ENCODE peak calls at places on chromosome 10, in four cellular contexts. U is foreskin fibroblast, S is A549, D is OCI-LY7. X is an unnamed sample.

GRCh38 chr10:73413108-73413527 is 740 bp downstream of the ANXA7 start:
- DNase-seq in U (no peak), S (peak), D (peak), X (no peak)

GRCh38 chr10:18659784-18660561 is 742 bp downstream of the ARL5B start:
- DNase-seq in U (peak), S (peak), D (peak), X (no peak)

GRCh38 chr10:14439451-14440259 is 108.9 kb upstream of the FRMD4A start:
- DNase-seq in U (peak), S (no peak), D (peak), X (no peak)

GRCh38 chr10:101444499-101444898 is 90.5 kb downstream of the BTRC start:
- DNase-seq in U (no peak), S (no peak), D (no peak), X (no peak)

GRCh38 chr10:29722777-29723176 is 88.0 kb upstream of the SVIL start:
- DNase-seq in U (no peak), S (no peak), D (no peak), X (no peak)

GRCh38 chr10:7409732-7410168 is 1.1 kb downstream of the SFMBT2 start:
- DNase-seq in U (no peak), S (peak), D (no peak), X (no peak)

GRCh38 chr10:6625428-6625827 is 45.4 kb upstream of the PRKCQ start:
- DNase-seq in U (no peak), S (no peak), D (no peak), X (no peak)

GRCh38 chr10:486668-487067 is 202.8 kb downstream of the DIP2C start:
- DNase-seq in U (no peak), S (no peak), D (no peak), X (no peak)

GRCh38 chr10:96017227-96017687 is 26.1 kb upstream of the CCNJ start:
- DNase-seq in U (peak), S (peak), D (peak), X (peak)

GRCh38 chr10:83725567-83725966 is 413.7 kb upstream of the GHITM start:
- DNase-seq in U (no peak), S (no peak), D (no peak), X (no peak)

GRCh38 chr10:77799352-77799751 is 127.2 kb downstream of the DLG5 start:
- DNase-seq in U (no peak), S (no peak), D (no peak), X (no peak)

GRCh38 chr10:22607261-22607660 is 107.1 kb downstream of the PIP4K2A start:
- DNase-seq in U (no peak), S (no peak), D (no peak), X (no peak)

GRCh38 chr10:17872191-17873091 is 63.3 kb downstream of the MRC1 start:
- DNase-seq in U (peak), S (peak), D (peak), X (no peak)

GRCh38 chr10:10353326-10353725 is 664.3 kb upstream of the CELF2 start:
- DNase-seq in U (no peak), S (no peak), D (no peak), X (no peak)

GRCh38 chr10:109126541-109126940 is 796.8 kb downstream of the XPNPEP1 start:
- DNase-seq in U (no peak), S (no peak), D (no peak), X (no peak)

GRCh38 chr10:71270301-71270777 is 48.7 kb upstream of the SLC29A3 start:
- DNase-seq in U (peak), S (peak), D (peak), X (no peak)

GRCh38 chr10:112755446-112756117 is 194.5 kb upstream of the TCF7L2 start:
- DNase-seq in U (no peak), S (no peak), D (no peak), X (no peak)

GRCh38 chr10:34960983-34961382 is 129.2 kb downstream of the CUL2 start:
- DNase-seq in U (peak), S (peak), D (no peak), X (no peak)
- TF ChIP-seq CTCF in U (peak), S (peak), D (no peak), X (peak)

DNA sequence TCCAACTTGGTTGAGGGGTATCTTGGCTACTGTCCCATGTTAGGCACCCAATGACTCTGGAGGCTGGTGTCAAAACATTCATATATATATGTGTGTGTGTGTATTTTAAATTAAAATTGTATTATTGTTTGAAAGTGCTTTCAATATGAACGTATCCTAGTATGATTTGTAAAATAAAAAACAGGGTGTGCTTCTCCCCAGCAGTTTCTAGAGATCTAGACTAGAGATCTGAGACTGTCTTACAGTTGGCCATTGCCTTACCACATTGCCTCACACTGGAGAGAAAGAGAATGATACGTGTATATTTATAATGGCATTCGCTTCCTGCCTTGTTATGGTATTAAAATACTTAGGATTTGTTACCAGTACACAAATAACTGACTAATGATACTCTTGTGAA is 1.2 kb downstream of the BAG3 start:
- DNase-seq in U (peak), S (peak), D (peak), X (peak)
- TF ChIP-seq CTCF in U (no peak), S (peak), D (peak), X (peak)

GRCh38 chr10:115167716-115168115 is 74.6 kb downstream of the ATRNL1 start:
- DNase-seq in U (no peak), S (no peak), D (no peak), X (no peak)

GRCh38 chr10:115173915-115174443 is 80.8 kb downstream of the ATRNL1 start:
- DNase-seq in U (no peak), S (no peak), D (no peak), X (no peak)

GRCh38 chr10:115171392-115171960 is 78.3 kb downstream of the ATRNL1 start:
- DNase-seq in U (no peak), S (no peak), D (peak), X (no peak)
- TF ChIP-seq CTCF in U (no peak), S (peak), D (peak), X (peak)

DNA sequence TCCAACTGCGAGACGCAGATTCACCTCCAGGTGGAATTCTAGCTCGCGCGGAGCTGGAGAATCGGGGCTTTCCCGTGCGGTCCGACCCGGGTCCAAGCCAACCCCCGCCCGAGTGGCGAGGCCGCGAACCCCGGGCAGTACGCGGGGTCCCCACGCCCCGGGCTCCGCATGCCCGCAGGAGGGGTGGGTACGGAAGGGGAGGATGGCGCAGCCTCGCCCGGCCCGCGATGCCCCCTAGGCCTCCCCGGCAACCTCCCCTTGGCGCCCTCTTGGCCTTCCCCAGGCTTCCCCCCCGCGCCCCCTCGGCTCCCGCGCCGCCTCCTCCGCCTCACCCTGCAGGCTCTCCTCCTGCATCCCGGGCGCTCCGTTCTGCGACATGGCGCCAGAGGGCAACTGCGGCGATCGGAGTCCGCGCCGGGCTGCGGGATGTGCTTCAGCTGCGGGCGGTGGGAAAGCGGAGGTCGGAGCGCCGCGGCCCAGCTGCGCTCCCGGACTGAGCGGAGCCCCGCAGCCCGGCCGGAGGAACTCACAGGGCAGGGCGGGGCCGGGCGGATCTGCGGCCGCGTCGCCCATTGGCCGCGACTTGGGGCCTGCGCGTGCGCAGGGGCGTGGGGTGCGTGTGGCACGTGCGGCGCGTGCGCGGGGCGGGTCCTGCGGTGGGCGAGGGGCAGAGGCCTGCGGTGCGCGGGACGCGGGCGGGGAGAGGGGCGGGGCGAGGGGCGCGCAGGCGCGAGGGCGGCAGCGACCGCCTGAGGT is at the start of gene BNIP3:
- DNase-seq in U (peak), S (peak), D (peak), X (peak)
- TF ChIP-seq CTCF in U (no peak), S (no peak), D (no peak), X (no peak)

GRCh38 chr10:119454231-119454804 is 88.2 kb downstream of the RGS10 start:
- DNase-seq in U (no peak), S (no peak), D (no peak), X (no peak)

GRCh38 chr10:119453313-119453712 is 89.2 kb downstream of the RGS10 start:
- DNase-seq in U (no peak), S (no peak), D (no peak), X (no peak)

GRCh38 chr10:119456435-119456810 is 86.1 kb downstream of the RGS10 start:
- DNase-seq in U (no peak), S (no peak), D (no peak), X (no peak)

GRCh38 chr10:119455609-119456434 is 86.7 kb downstream of the RGS10 start:
- DNase-seq in U (no peak), S (no peak), D (no peak), X (no peak)

DNA sequence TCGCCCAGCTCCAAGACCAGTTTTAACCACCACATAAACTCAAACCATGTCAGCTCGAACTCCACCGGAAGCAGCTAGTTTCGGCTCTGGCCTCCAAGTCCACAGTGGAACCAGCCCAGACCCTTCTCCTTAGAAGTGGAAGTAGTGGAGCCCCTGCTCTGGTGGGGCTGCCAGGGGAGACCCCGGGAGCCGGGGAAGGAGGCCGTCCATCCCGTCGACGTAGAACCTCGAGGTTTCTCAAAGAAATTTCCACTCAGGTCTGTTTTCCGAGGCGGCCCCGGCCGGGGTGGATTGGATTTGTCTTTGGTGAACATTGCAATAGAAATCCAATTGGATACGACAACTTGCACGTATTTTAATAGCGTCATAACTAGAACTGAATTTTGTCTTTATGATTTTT is 87.5 kb downstream of the RGS10 start:
- DNase-seq in U (no peak), S (no peak), D (no peak), X (no peak)
- TF ChIP-seq CTCF in U (no peak), S (no peak), D (no peak), X (no peak)

DNA sequence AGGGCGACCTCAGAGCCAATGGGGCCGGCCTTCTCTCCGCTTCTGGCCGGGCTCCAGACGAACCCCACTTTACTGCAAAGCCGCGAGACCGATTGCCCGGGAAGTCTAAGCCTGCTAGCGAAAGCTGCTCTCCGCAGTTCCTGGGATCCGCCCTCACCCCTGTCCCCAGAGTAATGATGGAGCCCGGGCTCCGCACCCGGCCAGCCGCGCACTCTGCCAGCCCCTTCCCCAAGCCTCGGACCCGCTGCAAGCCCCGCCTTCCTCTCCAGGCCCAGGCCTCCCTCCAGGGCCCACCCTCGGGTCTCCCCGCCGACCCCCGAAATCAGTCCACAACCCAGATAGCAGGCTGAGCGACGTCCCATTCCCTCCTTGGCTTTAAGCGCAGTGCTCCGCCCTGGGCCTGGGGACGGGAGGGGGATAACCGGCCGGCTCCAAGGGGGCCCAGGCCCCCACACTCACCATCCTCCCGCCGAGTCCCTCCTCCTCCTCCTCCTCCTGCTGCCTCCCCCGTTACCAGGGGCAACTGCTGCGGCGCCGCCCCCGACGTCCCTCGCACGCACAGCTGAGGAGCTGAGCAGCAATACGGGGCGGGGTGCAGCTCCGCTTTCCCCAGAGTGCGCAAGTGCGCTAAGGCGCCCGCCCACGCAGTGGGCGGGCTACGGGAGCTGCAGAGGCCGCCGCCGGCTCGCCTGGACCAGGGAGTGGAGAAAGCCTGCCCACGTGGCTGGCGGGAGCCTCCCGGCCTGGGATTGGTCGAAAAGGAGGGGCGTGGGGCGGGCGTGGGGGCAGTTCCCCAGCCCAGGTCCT is at the start of gene ARL3:
- DNase-seq in U (peak), S (peak), D (peak), X (peak)
- TF ChIP-seq CTCF in U (no peak), S (no peak), D (peak), X (peak)

GRCh38 chr10:46787321-46787615 is 124.0 kb upstream of the PTPN20 start:
- DNase-seq in U (peak), S (peak), D (peak), X (no peak)
- TF ChIP-seq CTCF in U (peak), S (no peak), D (no peak), X (peak)

DNA sequence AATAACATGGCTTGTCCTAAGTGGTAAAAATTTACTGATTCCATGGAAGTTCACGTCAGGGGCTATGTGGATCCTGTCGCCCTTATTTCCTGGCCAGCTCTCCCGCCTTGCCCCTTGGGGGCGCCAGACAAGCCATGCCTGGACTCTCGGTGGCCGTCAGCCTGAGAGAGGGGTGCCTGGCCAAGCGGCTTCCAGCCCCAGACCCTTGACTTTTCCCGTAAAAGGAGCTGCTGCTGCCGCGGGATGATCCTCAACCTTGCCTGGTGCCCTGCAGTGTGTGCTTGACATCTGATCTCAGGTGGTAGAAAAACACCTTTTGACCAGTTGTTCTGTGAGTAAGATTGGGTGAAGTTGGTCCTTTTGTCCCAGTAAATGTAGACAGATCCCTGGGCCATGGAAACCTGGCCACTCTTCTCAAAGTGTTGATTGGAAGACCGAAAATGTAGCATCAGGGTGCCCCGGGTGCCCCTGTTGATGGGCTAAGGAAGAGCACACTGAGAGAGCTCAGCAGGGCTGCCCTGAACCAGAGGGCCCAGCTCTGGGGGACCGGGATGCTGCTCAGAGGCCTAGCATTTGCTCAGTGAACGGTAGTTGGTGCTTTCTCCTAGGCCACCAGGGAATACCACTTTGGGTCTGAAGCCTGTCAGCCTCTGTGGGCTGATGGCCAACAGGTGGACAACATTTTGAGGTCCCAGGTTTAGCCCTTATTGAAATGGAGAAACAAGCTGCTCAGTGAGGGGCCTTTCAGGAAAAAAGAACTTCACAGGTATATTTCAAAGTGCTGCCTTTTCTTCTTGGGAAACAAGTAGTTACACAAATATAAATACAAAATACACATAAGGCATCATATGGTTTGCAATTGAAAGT is 162.5 kb downstream of the LRMDA start:
- DNase-seq in U (no peak), S (no peak), D (no peak), X (no peak)
- TF ChIP-seq CTCF in U (no peak), S (peak), D (peak), X (no peak)

GRCh38 chr10:60048146-60048545 is 141.8 kb upstream of the CCDC6 start:
- DNase-seq in U (peak), S (peak), D (no peak), X (no peak)
- TF ChIP-seq CTCF in U (peak), S (peak), D (peak), X (peak)

X was measured in AG09309.